ENCODE peak calls at places on chromosomes 5 and 9, in ten cellular contexts. A, W, V, H, O, U, S, T, Z and K are unnamed samples.

GRCh38 chr9:128420060-128420650 is 502 bp upstream of the CERCAM start:
- DNase-seq in O (peak), S (peak), H (peak), W (peak), T (peak), Z (no peak), U (peak), V (peak), A (peak), K (peak)

GRCh38 chr9:121295662-121296191 is 27.8 kb downstream of the GSN start:
- DNase-seq in Z (no peak), V (no peak), A (no peak), S (peak), H (no peak), U (no peak), O (no peak), W (peak), T (no peak), K (peak)

GRCh38 chr9:4096121-4096520 is 203.7 kb downstream of the GLIS3 start:
- DNase-seq in Z (no peak), T (no peak), H (no peak), W (no peak), A (no peak), U (no peak), V (no peak), S (no peak), O (no peak), K (no peak)

GRCh38 chr5:92769986-92770385 is 811.0 kb downstream of the NR2F1-AS1 start:
- DNase-seq in Z (no peak), A (no peak), W (no peak), U (no peak), S (no peak), H (no peak), T (no peak), O (no peak), V (no peak), K (no peak)

GRCh38 chr5:80083115-80083890 is 48.2 kb downstream of the THBS4 start:
- DNase-seq in U (peak), A (peak), O (no peak), T (no peak), S (peak), V (no peak), H (peak), Z (peak), W (peak), K (peak)

GRCh38 chr9:126916909-126917308 is 2.3 kb downstream of the RALGPS1 start:
- DNase-seq in Z (peak), S (no peak), U (no peak), A (peak), O (no peak), W (no peak), H (peak), V (no peak), T (no peak), K (no peak)

GRCh38 chr5:14490309-14490711 is 91.3 kb upstream of the OTULINL start:
- DNase-seq in H (no peak), S (no peak), Z (no peak), T (no peak), W (no peak), U (peak), A (no peak), V (no peak), O (peak), K (no peak)

GRCh38 chr5:178548751-178549150 is 41.4 kb downstream of the COL23A1 start:
- DNase-seq in V (no peak), S (no peak), A (no peak), W (no peak), O (no peak), Z (no peak), U (no peak), T (no peak), H (no peak), K (no peak)

GRCh38 chr9:99478469-99479027 is 256.5 kb downstream of the SEC61B start:
- DNase-seq in V (peak), O (no peak), U (no peak), Z (no peak), W (no peak), S (no peak), A (no peak), H (no peak), T (no peak), K (no peak)

GRCh38 chr5:96245401-96246091 is 187.5 kb downstream of the PCSK1 start:
- DNase-seq in S (no peak), H (peak), U (no peak), T (no peak), W (no peak), V (no peak), Z (no peak), O (no peak), A (no peak), K (no peak)

GRCh38 chr5:59317772-59318205 is 575.7 kb downstream of the PDE4D start:
- DNase-seq in O (no peak), V (no peak), T (no peak), H (no peak), W (no peak), S (no peak), A (no peak), Z (no peak), U (no peak), K (no peak)
- TF ChIP-seq POLR2A in O (no peak), V (no peak), T (no peak), H (no peak), W (no peak), S (no peak), A (no peak), Z (no peak), U (no peak), K (no peak)

DNA sequence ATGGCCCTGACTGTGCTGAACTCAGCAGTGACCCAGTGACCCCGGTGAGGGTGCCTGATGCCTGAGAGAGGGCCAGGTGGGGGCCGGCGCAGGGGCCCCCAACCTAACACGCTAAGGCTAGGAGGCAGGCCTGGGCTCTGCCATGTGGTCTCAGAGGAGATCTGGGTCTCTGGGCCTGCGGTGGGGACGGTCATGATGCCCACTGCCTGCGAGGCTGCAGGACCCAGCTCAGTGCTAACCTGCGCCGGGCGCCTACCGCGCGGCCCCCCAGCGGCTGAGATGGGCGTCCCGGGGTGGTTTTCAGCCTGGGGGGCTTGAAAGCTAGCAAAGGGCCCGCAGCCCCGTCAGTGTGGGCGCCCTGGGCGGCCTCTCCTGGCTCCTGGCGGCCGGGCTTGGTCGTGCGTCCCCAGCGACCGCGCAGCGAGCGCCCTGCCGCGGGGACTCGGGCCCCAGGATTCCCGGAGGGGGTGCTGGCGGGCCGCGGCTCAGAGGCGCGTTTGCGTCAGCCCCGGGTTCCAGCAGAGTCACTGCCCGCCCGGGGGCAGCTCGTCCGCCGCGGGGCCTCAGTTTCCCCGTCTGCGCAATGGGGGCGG is 2.5 kb downstream of the EGFL7 start:
- DNase-seq in V (no peak), A (peak), O (no peak), S (no peak), Z (no peak), W (no peak), T (no peak), H (no peak), U (no peak), K (no peak)
- TF ChIP-seq CTCF in V (no peak), A (peak), O (peak), S (no peak), Z (peak), W (no peak), T (peak), H (no peak), U (no peak), K (no peak)

DNA sequence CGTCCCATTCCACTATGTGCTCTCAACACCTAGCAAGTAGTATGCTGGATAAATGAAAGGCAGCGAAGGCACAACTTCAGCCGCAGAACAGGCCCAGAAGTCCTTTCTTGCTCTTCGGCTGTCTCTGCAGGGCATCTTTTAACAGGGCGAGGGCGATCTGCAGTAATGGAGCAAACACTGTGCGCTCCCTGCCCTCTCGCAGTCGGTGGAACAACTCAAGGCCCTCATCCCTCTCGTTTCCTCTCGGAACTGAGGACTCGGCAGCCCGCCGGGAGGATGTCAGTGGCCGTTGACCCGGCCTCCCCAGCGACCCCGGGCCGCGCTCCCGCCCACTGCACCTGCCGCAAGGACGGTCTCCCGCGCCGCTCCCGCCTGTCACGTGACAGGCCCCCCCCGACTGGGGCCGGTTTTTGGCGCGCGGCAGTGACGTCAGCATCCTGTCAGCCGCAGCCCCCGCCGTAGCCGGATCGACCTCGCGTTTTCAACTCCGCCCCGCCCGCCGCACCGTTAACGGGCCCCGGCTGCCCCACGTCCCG is 1.1 kb downstream of the ZNF367 start:
- DNase-seq in A (peak), V (peak), O (peak), H (peak), W (peak), S (peak), U (peak), Z (peak), T (peak), K (peak)
- TF ChIP-seq POLR2A in A (peak), V (no peak), O (peak), H (peak), W (peak), S (peak), U (peak), Z (no peak), T (peak), K (no peak)

GRCh38 chr5:141084487-141084989 is 9.9 kb upstream of the PCDHB2 start:
- DNase-seq in T (no peak), H (peak), W (no peak), Z (no peak), S (peak), A (peak), O (peak), U (peak), V (peak), K (no peak)
- TF ChIP-seq CTCF in T (peak), H (peak), W (peak), Z (peak), S (peak), A (peak), O (peak), U (peak), V (peak), K (no peak)